ENCODE peak calls at places on chromosomes 6 and 20, in five cellular contexts. One of them, this sample, is unnamed. For H3K4me1, the result is how much of the 10 kb centered on the place peaks cover.

GRCh38 chr6:6543181-6543879 is 45.2 kb upstream of the LY86 start:
- DNase-seq in upper lobe of right lung: no peak
- DNase-seq in body of pancreas: no peak
- DNase-seq in endothelial cell of umbilical vein: no peak
- DNase-seq in testis: peak
- DNase-seq in this sample: no peak

GRCh38 chr6:3356824-3357420 is 98.2 kb downstream of the PSMG4 start:
- DNase-seq in endothelial cell of umbilical vein: no peak
- DNase-seq in testis: no peak
- DNase-seq in upper lobe of right lung: no peak
- DNase-seq in body of pancreas: peak
- DNase-seq in this sample: peak

GRCh38 chr6:5592911-5593519 is 331.7 kb downstream of the FARS2 start:
- DNase-seq in body of pancreas: no peak
- DNase-seq in upper lobe of right lung: no peak
- DNase-seq in endothelial cell of umbilical vein: no peak
- DNase-seq in testis: no peak
- DNase-seq in this sample: peak

GRCh38 chr20:48283470-48284110 is 498.3 kb upstream of the SULF2 start:
- DNase-seq in endothelial cell of umbilical vein: peak
- DNase-seq in upper lobe of right lung: peak
- DNase-seq in testis: no peak
- DNase-seq in body of pancreas: peak
- DNase-seq in this sample: no peak

GRCh38 chr6:91149914-91150674 is 563.2 kb upstream of the MAP3K7 start:
- DNase-seq in testis: no peak
- DNase-seq in body of pancreas: no peak
- DNase-seq in endothelial cell of umbilical vein: no peak
- DNase-seq in upper lobe of right lung: no peak
- DNase-seq in this sample: no peak

GRCh38 chr6:89111933-89112332 is 5.9 kb downstream of the SRSF12 start:
- DNase-seq in body of pancreas: no peak
- DNase-seq in testis: no peak
- DNase-seq in endothelial cell of umbilical vein: no peak
- DNase-seq in upper lobe of right lung: no peak
- DNase-seq in this sample: no peak

GRCh38 chr6:83153958-83154357 is 39.1 kb downstream of the PGM3 start:
- DNase-seq in testis: no peak
- DNase-seq in body of pancreas: no peak
- DNase-seq in endothelial cell of umbilical vein: no peak
- DNase-seq in upper lobe of right lung: no peak
- DNase-seq in this sample: peak

GRCh38 chr20:49694450-49695071 is 19.1 kb downstream of the B4GALT5 start:
- DNase-seq in endothelial cell of umbilical vein: no peak
- DNase-seq in upper lobe of right lung: no peak
- DNase-seq in testis: no peak
- DNase-seq in body of pancreas: no peak
- DNase-seq in this sample: no peak

GRCh38 chr20:48107560-48107959 is 322.3 kb upstream of the SULF2 start:
- DNase-seq in body of pancreas: no peak
- DNase-seq in testis: peak
- DNase-seq in upper lobe of right lung: peak
- DNase-seq in endothelial cell of umbilical vein: peak
- DNase-seq in this sample: no peak

GRCh38 chr20:48298851-48299484 is 513.7 kb upstream of the SULF2 start:
- DNase-seq in endothelial cell of umbilical vein: peak
- DNase-seq in upper lobe of right lung: no peak
- DNase-seq in testis: no peak
- DNase-seq in body of pancreas: peak
- DNase-seq in this sample: no peak

GRCh38 chr6:137775720-137776119 is 91.3 kb upstream of the TNFAIP3 start:
- DNase-seq in testis: no peak
- DNase-seq in endothelial cell of umbilical vein: peak
- DNase-seq in upper lobe of right lung: no peak
- DNase-seq in body of pancreas: no peak
- DNase-seq in this sample: peak

GRCh38 chr6:109383438-109383940 is 1.2 kb upstream of the CD164 start:
- DNase-seq in endothelial cell of umbilical vein: no peak
- DNase-seq in upper lobe of right lung: no peak
- DNase-seq in body of pancreas: no peak
- DNase-seq in testis: no peak
- DNase-seq in this sample: no peak

GRCh38 chr6:34085453-34086170 is 60.3 kb downstream of the GRM4 start:
- DNase-seq in upper lobe of right lung: no peak
- DNase-seq in body of pancreas: no peak
- DNase-seq in testis: no peak
- DNase-seq in endothelial cell of umbilical vein: no peak
- DNase-seq in this sample: no peak

GRCh38 chr6:45864651-45865050 is 151.0 kb downstream of the CLIC5 start:
- DNase-seq in body of pancreas: no peak
- DNase-seq in upper lobe of right lung: no peak
- DNase-seq in testis: no peak
- DNase-seq in endothelial cell of umbilical vein: no peak
- DNase-seq in this sample: no peak

GRCh38 chr6:32109114-32109764 is at the start of gene TNXB:
- DNase-seq in body of pancreas: no peak
- DNase-seq in endothelial cell of umbilical vein: no peak
- DNase-seq in testis: no peak
- DNase-seq in upper lobe of right lung: no peak
- DNase-seq in this sample: no peak

GRCh38 chr6:30378290-30378937 is 33.5 kb downstream of the RPP21 start:
- DNase-seq in endothelial cell of umbilical vein: peak
- DNase-seq in upper lobe of right lung: no peak
- DNase-seq in testis: no peak
- DNase-seq in body of pancreas: no peak
- DNase-seq in this sample: peak

GRCh38 chr6:26575494-26575939 is 21.2 kb upstream of the ABT1 start:
- DNase-seq in upper lobe of right lung: no peak
- DNase-seq in endothelial cell of umbilical vein: peak
- DNase-seq in body of pancreas: no peak
- DNase-seq in testis: no peak
- DNase-seq in this sample: peak

GRCh38 chr20:40897177-40897700 is 131.4 kb upstream of the TOP1 start:
- DNase-seq in upper lobe of right lung: no peak
- DNase-seq in testis: no peak
- DNase-seq in body of pancreas: no peak
- DNase-seq in endothelial cell of umbilical vein: no peak
- DNase-seq in this sample: no peak

GRCh38 chr6:12602951-12603710 is 113.4 kb upstream of the PHACTR1 start:
- DNase-seq in endothelial cell of umbilical vein: peak
- DNase-seq in testis: no peak
- DNase-seq in upper lobe of right lung: no peak
- DNase-seq in body of pancreas: peak
- DNase-seq in this sample: peak

GRCh38 chr6:165814669-165815068 is 151.6 kb upstream of the PDE10A start:
- DNase-seq in upper lobe of right lung: no peak
- DNase-seq in testis: no peak
- DNase-seq in body of pancreas: no peak
- DNase-seq in endothelial cell of umbilical vein: no peak
- DNase-seq in this sample: no peak

GRCh38 chr6:14792118-14792955 is 453.5 kb upstream of the JARID2 start:
- DNase-seq in upper lobe of right lung: no peak
- DNase-seq in testis: no peak
- DNase-seq in body of pancreas: no peak
- DNase-seq in endothelial cell of umbilical vein: no peak
- DNase-seq in this sample: no peak

DNA sequence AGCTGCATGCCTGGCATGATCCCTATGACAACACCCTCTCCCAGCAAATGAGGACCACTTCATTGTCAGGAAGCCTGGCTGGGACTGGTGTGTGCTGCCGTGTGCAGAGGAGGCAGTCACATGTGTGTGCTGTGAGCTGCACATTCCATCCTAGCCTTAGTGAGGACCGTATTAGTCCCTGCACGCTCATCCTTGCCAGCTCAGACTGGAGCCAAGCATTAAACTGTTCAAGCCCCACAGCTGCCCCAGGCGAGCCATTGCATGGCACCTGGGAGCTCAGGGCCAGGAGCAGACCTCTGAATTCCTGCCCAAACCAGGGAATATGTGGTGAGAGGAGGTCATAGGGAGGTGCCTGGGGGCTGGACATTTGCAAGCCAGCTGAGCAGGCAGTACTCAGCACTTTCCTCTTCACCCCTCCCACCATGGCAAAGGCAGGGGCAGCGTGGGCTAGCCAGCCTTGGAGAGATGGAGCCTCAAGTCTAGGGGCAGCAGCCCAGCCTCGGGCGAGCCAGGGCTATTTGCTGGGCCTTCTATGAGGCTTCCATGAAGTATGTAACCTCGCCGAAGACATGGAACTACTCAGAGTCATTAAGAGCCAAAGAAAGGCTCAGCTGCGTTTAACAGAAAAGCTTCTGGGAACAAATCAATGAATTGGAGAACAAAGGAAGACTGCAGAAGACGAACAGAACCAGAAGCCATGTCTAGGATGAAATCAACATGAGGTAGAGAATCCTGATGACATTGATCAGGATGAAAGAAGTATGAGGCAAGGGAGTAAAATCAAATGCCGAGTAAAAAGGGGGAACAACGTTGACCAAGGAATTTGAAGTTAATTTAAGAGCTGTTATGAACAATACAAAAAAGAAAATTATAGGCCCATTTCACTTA is 8.6 kb upstream of the CCN5 start:
- DNase-seq in endothelial cell of umbilical vein: no peak
- DNase-seq in testis: peak
- DNase-seq in body of pancreas: no peak
- DNase-seq in upper lobe of right lung: no peak
- DNase-seq in this sample: no peak
- TF ChIP-seq CTCF in endothelial cell of umbilical vein: no peak
- TF ChIP-seq CTCF in testis: no peak
- TF ChIP-seq CTCF in body of pancreas: no peak
- TF ChIP-seq CTCF in upper lobe of right lung: no peak
- TF ChIP-seq CTCF in this sample: no peak

DNA sequence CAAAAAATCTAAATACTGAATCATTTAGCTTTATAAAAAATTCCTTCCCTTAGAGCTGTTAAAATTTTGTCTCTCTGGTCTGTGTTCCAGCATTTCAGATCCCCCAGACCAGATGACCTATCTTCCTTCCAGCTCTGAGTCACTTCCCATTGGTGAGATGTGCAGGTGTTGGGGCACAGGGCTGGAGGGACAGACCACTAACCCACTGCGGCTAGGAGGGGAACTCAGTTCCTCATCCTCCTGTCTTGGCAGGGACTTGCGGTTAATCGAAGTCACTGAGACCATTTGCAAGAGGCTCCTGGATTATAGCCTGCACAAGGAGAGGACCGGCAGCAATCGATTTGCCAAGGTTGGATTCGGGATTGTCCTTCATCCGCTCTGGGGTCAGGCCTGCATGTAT is 6.0 kb downstream of the CNPY3 start:
- DNase-seq in testis: no peak
- DNase-seq in body of pancreas: no peak
- DNase-seq in upper lobe of right lung: no peak
- DNase-seq in endothelial cell of umbilical vein: no peak
- DNase-seq in this sample: no peak
- H3K4me1 ChIP-seq in testis: under half
- H3K4me1 ChIP-seq in body of pancreas: half or more
- H3K4me1 ChIP-seq in upper lobe of right lung: under half
- H3K4me1 ChIP-seq in endothelial cell of umbilical vein: under half
- H3K4me1 ChIP-seq in this sample: under half

GRCh38 chr20:17682889-17683198 is 802 bp upstream of the RRBP1 start:
- DNase-seq in testis: no peak
- DNase-seq in upper lobe of right lung: no peak
- DNase-seq in body of pancreas: no peak
- DNase-seq in endothelial cell of umbilical vein: no peak
- DNase-seq in this sample: no peak
- H3K27ac ChIP-seq in testis: peak
- H3K27ac ChIP-seq in upper lobe of right lung: peak
- H3K27ac ChIP-seq in body of pancreas: peak
- H3K27ac ChIP-seq in endothelial cell of umbilical vein: peak
- H3K27ac ChIP-seq in this sample: no peak

GRCh38 chr6:27608916-27609883 is 136.3 kb upstream of the ZNF184 start:
- DNase-seq in testis: no peak
- DNase-seq in upper lobe of right lung: no peak
- DNase-seq in endothelial cell of umbilical vein: peak
- DNase-seq in body of pancreas: peak
- DNase-seq in this sample: peak
- TF ChIP-seq CTCF in testis: peak
- TF ChIP-seq CTCF in upper lobe of right lung: peak
- TF ChIP-seq CTCF in endothelial cell of umbilical vein: peak
- TF ChIP-seq CTCF in body of pancreas: peak
- TF ChIP-seq CTCF in this sample: peak

GRCh38 chr6:156980515-156980914 is 203.3 kb downstream of the ARID1B start:
- DNase-seq in endothelial cell of umbilical vein: no peak
- DNase-seq in upper lobe of right lung: no peak
- DNase-seq in body of pancreas: no peak
- DNase-seq in testis: no peak
- DNase-seq in this sample: no peak
- H3K4me1 ChIP-seq in endothelial cell of umbilical vein: under half
- H3K4me1 ChIP-seq in upper lobe of right lung: under half
- H3K4me1 ChIP-seq in body of pancreas: under half
- H3K4me1 ChIP-seq in testis: under half
- H3K4me1 ChIP-seq in this sample: under half

DNA sequence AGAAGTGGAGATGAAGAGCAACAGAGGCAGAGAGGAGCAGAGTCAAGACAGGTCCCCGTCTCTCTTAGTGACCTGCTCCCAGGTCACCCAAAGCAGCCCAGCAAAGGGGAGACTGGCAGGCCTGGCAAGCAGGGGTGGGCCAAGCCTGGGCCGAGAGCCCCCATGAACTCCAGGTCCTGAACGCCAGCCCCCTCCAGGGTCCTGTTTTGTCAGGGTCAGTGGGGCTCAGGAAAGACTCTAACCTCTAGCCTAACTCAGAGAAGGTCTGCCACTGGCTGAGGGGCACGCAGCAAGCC is 1.2 kb downstream of the NECAB3 start:
- DNase-seq in testis: no peak
- DNase-seq in body of pancreas: no peak
- DNase-seq in upper lobe of right lung: no peak
- DNase-seq in endothelial cell of umbilical vein: no peak
- DNase-seq in this sample: no peak
- H3K27ac ChIP-seq in testis: peak
- H3K27ac ChIP-seq in body of pancreas: no peak
- H3K27ac ChIP-seq in upper lobe of right lung: peak
- H3K27ac ChIP-seq in endothelial cell of umbilical vein: no peak
- H3K27ac ChIP-seq in this sample: no peak